ENCODE peak calls at places on chromosome 22, in four cellular contexts. C is body of pancreas, T is ovary, J is A549. S is an unnamed sample.

GRCh38 chr22:37148031-37148651 is 1.6 kb downstream of the IL2RB start:
- DNase-seq in C (no peak), T (no peak), J (no peak), S (no peak)

GRCh38 chr22:43884600-43885318 is 7.1 kb downstream of the PNPLA5 start:
- DNase-seq in T (peak; percentile 81), C (peak; percentile 67), J (peak; percentile 48), S (peak; percentile 45)

GRCh38 chr22:30435674-30436126 is 10.1 kb downstream of the MTFP1 start:
- DNase-seq in T (no peak), C (peak; percentile 39), J (no peak), S (no peak)

GRCh38 chr22:23075050-23075449 is 4.7 kb downstream of the GNAZ start:
- DNase-seq in T (peak; percentile 6), C (no peak), J (no peak), S (no peak)

GRCh38 chr22:49260681-49261580 is 566.7 kb downstream of the BRD1 start:
- DNase-seq in T (no peak), J (no peak), C (no peak), S (no peak)

GRCh38 chr22:39594411-39594810 is 23.9 kb downstream of the CACNA1I start:
- DNase-seq in T (no peak), C (no peak), J (no peak), S (no peak)

GRCh38 chr22:36864454-36865215 is 3.8 kb downstream of the NCF4 start:
- DNase-seq in T (no peak), J (no peak), C (no peak), S (no peak)

GRCh38 chr22:50138036-50138435 is 32.5 kb upstream of the PANX2 start:
- DNase-seq in C (no peak), J (no peak), T (no peak), S (no peak)

GRCh38 chr22:43919106-43919965 is 4.3 kb upstream of the PNPLA3 start:
- DNase-seq in C (peak; percentile 58), J (no peak), T (no peak), S (peak; percentile 50)

GRCh38 chr22:26529345-26529744 is 17.1 kb upstream of the TFIP11 start:
- DNase-seq in J (peak; percentile 22), C (peak; percentile 73), T (no peak), S (no peak)

GRCh38 chr22:44394246-44395115 is 81.7 kb upstream of the SHISAL1 start:
- DNase-seq in T (no peak), C (peak; percentile 3), J (no peak), S (no peak)

GRCh38 chr22:36442506-36443197 is 38.8 kb downstream of the TXN2 start:
- DNase-seq in J (no peak), T (no peak), C (no peak), S (no peak)

GRCh38 chr22:45804319-45804985 is 132.8 kb downstream of the ATXN10 start:
- DNase-seq in J (no peak), T (no peak), C (no peak), S (no peak)

GRCh38 chr22:17366830-17367229 is 2.4 kb upstream of the CECR2 start:
- DNase-seq in J (peak; percentile 33), C (peak; percentile 50), T (peak; percentile 49), S (no peak)

GRCh38 chr22:50731811-50732624 is 6.0 kb upstream of the ACR start:
- DNase-seq in T (no peak), J (peak; percentile 45), C (peak; percentile 43), S (peak; percentile 76)

GRCh38 chr22:21714784-21715183 is 20.8 kb downstream of the YPEL1 start:
- DNase-seq in C (no peak), T (no peak), J (no peak), S (no peak)

GRCh38 chr22:21711851-21712250 is 23.7 kb downstream of the YPEL1 start:
- DNase-seq in J (no peak), T (no peak), C (no peak), S (no peak)

GRCh38 chr22:21714059-21714770 is 21.4 kb downstream of the YPEL1 start:
- DNase-seq in J (no peak), C (peak; percentile 91), T (no peak), S (no peak)

GRCh38 chr22:21713428-21714058 is 22.1 kb downstream of the YPEL1 start:
- DNase-seq in T (no peak), J (no peak), C (peak; percentile 33), S (no peak)

GRCh38 chr22:21712751-21713427 is 22.7 kb downstream of the YPEL1 start:
- DNase-seq in T (peak; percentile 71), C (peak; percentile 78), J (peak; percentile 72), S (peak; percentile 62)
- TF ChIP-seq POLR2A in T (no peak), C (no peak), J (no peak), S (no peak)

DNA sequence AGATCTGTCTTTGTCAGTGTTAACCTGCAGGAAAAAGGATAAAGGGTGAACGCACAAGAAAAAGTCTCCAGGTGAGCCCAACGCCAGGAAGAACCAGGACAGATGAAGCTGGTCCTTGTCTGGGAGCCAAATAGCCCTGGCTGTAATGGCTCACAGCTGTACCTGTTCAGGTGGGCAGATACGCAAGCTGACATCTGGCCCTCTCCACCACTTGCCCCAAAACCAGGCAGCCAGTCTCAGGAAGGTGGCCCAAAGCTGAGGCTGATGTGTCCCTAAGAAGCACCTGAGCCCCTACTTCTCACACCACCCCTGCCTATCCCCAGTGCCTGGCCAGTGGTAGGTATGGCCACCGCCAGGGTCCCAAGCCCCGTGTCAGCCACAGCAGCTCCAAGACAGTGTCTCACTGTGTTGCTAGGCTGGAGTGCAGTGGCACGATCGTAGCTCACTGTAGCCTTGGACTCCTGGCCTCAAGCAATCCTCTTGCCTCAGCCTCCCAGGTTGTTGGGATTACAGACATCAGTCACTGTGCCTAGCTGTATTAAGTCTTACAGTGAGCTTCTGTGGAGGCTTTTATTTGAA is 14.8 kb downstream of the TOP3B start:
- DNase-seq in J (no peak), C (no peak), T (no peak), S (no peak)
- TF ChIP-seq POLR2A in J (no peak), C (no peak), T (no peak), S (no peak)

DNA sequence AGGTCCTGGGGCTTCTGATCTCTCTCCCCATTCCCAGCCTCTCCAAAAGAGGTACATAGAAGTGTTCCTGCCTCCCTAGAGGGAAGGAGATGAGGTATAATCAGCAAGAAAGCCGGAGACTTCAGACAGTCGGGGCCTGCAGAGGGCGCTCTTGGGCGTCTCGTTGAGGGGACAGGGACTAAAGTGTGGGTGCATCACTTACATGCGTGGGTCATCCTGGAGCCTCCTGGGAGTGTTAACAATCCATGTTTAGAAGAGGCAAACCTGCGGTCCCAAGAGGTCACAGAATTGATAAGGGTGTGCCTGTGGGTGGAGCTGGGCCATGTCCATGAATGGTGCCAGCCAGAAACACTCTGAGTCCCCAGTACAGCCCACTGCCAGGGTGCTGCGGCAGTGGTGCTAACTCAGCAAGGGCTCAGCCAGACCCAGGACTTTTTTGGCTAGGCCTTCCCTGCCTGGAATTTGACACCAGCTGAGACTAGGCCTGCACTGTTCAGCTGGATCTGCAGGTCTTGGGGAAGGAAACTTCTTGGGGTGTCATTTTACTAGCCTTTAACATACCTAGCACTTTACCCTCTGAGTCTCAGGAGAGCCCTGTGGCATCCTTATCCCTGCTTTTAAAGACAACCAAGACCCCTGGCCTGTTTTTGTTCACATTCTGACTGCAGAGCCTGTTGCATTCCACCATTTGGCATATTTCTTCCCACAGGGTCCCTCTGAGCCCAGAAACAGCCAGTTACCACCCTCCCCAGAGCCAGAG is 5.5 kb downstream of the YDJC start:
- DNase-seq in C (peak; percentile 29), T (no peak), J (peak; percentile 31), S (no peak)
- TF ChIP-seq POLR2A in C (no peak), T (no peak), J (no peak), S (no peak)

GRCh38 chr22:41543854-41544670 is at the start of gene POLR3H:
- DNase-seq in J (peak; percentile 93), T (peak; percentile 99), C (peak; percentile 100), S (peak; percentile 84)
- TF ChIP-seq POLR2A in J (peak; percentile 78), T (peak; percentile 58), C (peak; percentile 38), S (peak; percentile 57)

GRCh38 chr22:19957445-19957844 is 15.8 kb upstream of the TXNRD2 start:
- DNase-seq in T (no peak), C (no peak), J (no peak), S (no peak)
- TF ChIP-seq POLR2A in T (no peak), C (no peak), J (no peak), S (no peak)

GRCh38 chr22:24189249-24190158 is 8.2 kb downstream of the SUSD2 start:
- DNase-seq in C (peak; percentile 78), J (peak; percentile 70), T (peak; percentile 76), S (peak; percentile 79)
- TF ChIP-seq POLR2A in C (no peak), J (no peak), T (peak; percentile 32), S (no peak)